ENCODE peak calls at places on chromosomes 1 and 21, in five cellular contexts. D is uterus, W is cardiac fibroblast, J is fibroblast of lung, L is IMR-90. P is an unnamed sample.

GRCh38 chr1:223832637-223832943 is 13.2 kb downstream of the TP53BP2 start:
- DNase-seq in D (no peak), L (no peak), W (no peak), J (no peak), P (no peak)

GRCh38 chr1:53048345-53048737 is 13.7 kb upstream of the PODN start:
- DNase-seq in J (no peak), D (no peak), W (no peak), L (no peak), P (no peak)

GRCh38 chr21:14382486-14382834 is 486 bp downstream of the HSPA13 start:
- DNase-seq in L (peak; percentile 11), D (no peak), J (peak; percentile 43), W (peak; percentile 19), P (peak; percentile 41)

GRCh38 chr1:88061106-88061829 is 622.8 kb upstream of the PKN2 start:
- DNase-seq in J (peak; percentile 79), D (peak; percentile 17), L (peak; percentile 70), W (peak; percentile 79), P (peak; percentile 68)

GRCh38 chr1:52920791-52921291 is 699 bp downstream of the ECHDC2 start:
- DNase-seq in L (no peak), D (peak; percentile 29), W (peak; percentile 23), J (no peak), P (peak; percentile 27)

GRCh38 chr1:191643060-191643459 is 515.2 kb upstream of the RGS18 start:
- DNase-seq in L (no peak), D (no peak), J (no peak), W (no peak), P (no peak)

GRCh38 chr1:113453771-113454083 is 63.4 kb downstream of the MAGI3 start:
- DNase-seq in J (no peak), L (peak; percentile 15), D (no peak), W (no peak), P (no peak)

GRCh38 chr1:101028466-101028865 is 2.9 kb upstream of the DPH5 start:
- DNase-seq in D (no peak), J (no peak), W (no peak), L (no peak), P (no peak)

GRCh38 chr1:7572654-7573152 is 198.4 kb upstream of the VAMP3 start:
- DNase-seq in J (no peak), D (no peak), W (no peak), L (no peak), P (no peak)

GRCh38 chr1:236472850-236473788 is 50.7 kb upstream of the LGALS8 start:
- DNase-seq in L (no peak), W (no peak), D (no peak), J (no peak), P (peak; percentile 14)

GRCh38 chr1:244239261-244239770 is 188.2 kb downstream of the ZBTB18 start:
- DNase-seq in J (peak; percentile 30), L (peak; percentile 45), D (no peak), W (no peak), P (peak; percentile 17)

GRCh38 chr1:64223329-64224151 is 20.1 kb downstream of the UBE2U start:
- DNase-seq in J (peak; percentile 95), W (peak; percentile 70), L (peak; percentile 95), D (no peak), P (peak; percentile 91)

GRCh38 chr1:156461781-156462647 is 38.6 kb downstream of the MEF2D start:
- DNase-seq in W (no peak), D (no peak), L (no peak), J (no peak), P (no peak)

GRCh38 chr1:208728815-208729214 is 484.6 kb upstream of the PLXNA2 start:
- DNase-seq in L (no peak), J (no peak), D (no peak), W (no peak), P (no peak)

GRCh38 chr1:111736548-111737215 is 2.5 kb downstream of the INKA2 start:
- DNase-seq in L (peak; percentile 45), D (peak; percentile 29), J (peak; percentile 58), W (peak; percentile 74), P (no peak)

GRCh38 chr21:39452965-39453332 is 1.2 kb downstream of the SH3BGR start:
- DNase-seq in W (no peak), J (no peak), D (no peak), L (no peak), P (no peak)

GRCh38 chr1:58546520-58547308 is at the start of gene OMA1:
- DNase-seq in D (peak; percentile 97), W (peak; percentile 99), L (peak; percentile 98), J (peak; percentile 97), P (peak; percentile 98)

GRCh38 chr1:42893064-42893463 is 46.7 kb downstream of the ZNF691 start:
- DNase-seq in D (no peak), J (no peak), L (no peak), W (no peak), P (no peak)

GRCh38 chr1:66452982-66453381 is 81.0 kb upstream of the SGIP1 start:
- DNase-seq in J (no peak), D (no peak), L (no peak), W (no peak), P (no peak)

GRCh38 chr1:115430717-115431116 is 92.7 kb upstream of the NGF start:
- DNase-seq in J (peak; percentile 90), L (peak; percentile 96), W (peak; percentile 83), D (peak; percentile 29), P (peak; percentile 88)

GRCh38 chr1:39960461-39960958 is 5.6 kb downstream of the MFSD2A start:
- DNase-seq in L (no peak), J (no peak), W (no peak), D (no peak), P (no peak)

GRCh38 chr1:16048573-16049189 is 5.1 kb downstream of the CLCNKB start:
- DNase-seq in L (no peak), D (peak; percentile 59), W (peak; percentile 57), J (peak; percentile 49), P (peak; percentile 42)

GRCh38 chr1:117370071-117370470 is 2.8 kb downstream of the MAN1A2 start:
- DNase-seq in D (no peak), J (no peak), L (peak; percentile 6), W (no peak), P (no peak)

GRCh38 chr21:26887241-26887640 is 42.0 kb upstream of the ADAMTS1 start:
- DNase-seq in W (peak; percentile 37), L (peak; percentile 15), J (peak; percentile 4), D (no peak), P (no peak)

GRCh38 chr1:50750021-50750619 is 209.9 kb downstream of the FAF1 start:
- DNase-seq in J (peak; percentile 50), W (peak; percentile 56), L (peak; percentile 36), D (no peak), P (peak; percentile 46)

GRCh38 chr1:95547000-95547399 is 313.0 kb downstream of the RWDD3 start:
- DNase-seq in J (no peak), L (no peak), W (no peak), D (no peak), P (no peak)

GRCh38 chr1:36475910-36476604 is 6.7 kb downstream of the CSF3R start:
- DNase-seq in J (no peak), L (no peak), D (no peak), W (no peak), P (no peak)

GRCh38 chr1:108057536-108057935 is 92.6 kb upstream of the VAV3 start:
- DNase-seq in J (peak; percentile 12), W (peak; percentile 74), D (no peak), L (no peak), P (peak; percentile 72)

GRCh38 chr1:162732094-162732493 is 58.4 kb upstream of the HSD17B7 start:
- DNase-seq in J (no peak), W (no peak), D (no peak), L (no peak), P (no peak)

GRCh38 chr1:109828756-109829505 is 65.2 kb upstream of the EPS8L3 start:
- DNase-seq in D (no peak), L (peak; percentile 13), W (no peak), J (no peak), P (no peak)

GRCh38 chr1:169426174-169426716 is 1.0 kb downstream of the CCDC181 start:
- DNase-seq in D (no peak), J (no peak), L (no peak), W (no peak), P (no peak)

GRCh38 chr1:67874501-67875111 is 41.3 kb upstream of the GNG12 start:
- DNase-seq in J (no peak), D (no peak), W (no peak), L (no peak), P (peak; percentile 81)

GRCh38 chr1:56654126-56654923 is 9.2 kb downstream of the PRKAA2 start:
- DNase-seq in J (no peak), W (no peak), D (no peak), L (no peak), P (no peak)

GRCh38 chr21:44370027-44370735 is 16.8 kb downstream of the TRPM2 start:
- DNase-seq in W (no peak), L (peak; percentile 7), D (peak; percentile 11), J (peak; percentile 5), P (peak; percentile 50)
- H3K4me3 ChIP-seq in W (no peak overlapping the region), L (no peak overlapping the region), D (no peak overlapping the region), J (no peak overlapping the region), P (no peak overlapping the region)

DNA sequence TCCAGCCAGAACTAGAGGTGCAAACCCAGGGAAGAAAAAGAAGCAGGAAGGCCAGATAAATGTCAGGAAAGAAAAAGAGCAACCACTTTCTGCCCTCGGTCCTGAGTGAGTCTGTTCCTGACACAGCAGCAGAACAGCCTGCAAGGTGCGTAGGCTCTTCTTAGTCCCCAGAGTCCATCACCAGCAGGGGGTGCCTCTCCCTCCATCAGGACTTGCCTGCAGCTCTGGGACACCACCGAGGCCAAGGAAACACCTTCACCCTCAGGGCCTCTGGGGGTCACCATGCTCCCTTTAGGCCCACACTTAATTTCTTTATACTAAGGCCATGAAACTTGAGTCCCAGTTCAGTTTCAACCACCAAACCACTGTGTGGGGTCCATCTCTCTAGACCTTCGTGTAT is 43.7 kb upstream of the NFASC start:
- DNase-seq in D (no peak), J (no peak), L (no peak), W (peak; percentile 6), P (no peak)
- TF ChIP-seq CTCF in D (no peak), J (peak; percentile 23), L (no peak), W (no peak), P (peak; percentile 12)

GRCh38 chr1:151837841-151838490 is 1.7 kb downstream of the C2CD4D start:
- DNase-seq in D (no peak), W (no peak), L (peak; percentile 10), J (no peak), P (no peak)
- H3K4me3 ChIP-seq in D (peak overlapping the region; percentile 28), W (no peak overlapping the region), L (peak overlapping the region; percentile 36), J (peak overlapping the region; percentile 35), P (peak overlapping the region; percentile 27)

GRCh38 chr1:207404849-207405525 is 49.1 kb upstream of the CR2 start:
- DNase-seq in W (peak; percentile 85), J (peak; percentile 85), D (no peak), L (peak; percentile 78), P (peak; percentile 81)

GRCh38 chr1:207398986-207399385 is 55.1 kb upstream of the CR2 start:
- DNase-seq in W (no peak), L (no peak), J (no peak), D (no peak), P (no peak)

GRCh38 chr1:207397525-207397926 is 56.6 kb upstream of the CR2 start:
- DNase-seq in D (no peak), L (no peak), W (peak; percentile 8), J (no peak), P (no peak)

GRCh38 chr1:207402744-207403143 is 51.4 kb upstream of the CR2 start:
- DNase-seq in L (no peak), J (no peak), D (no peak), W (no peak), P (no peak)

DNA sequence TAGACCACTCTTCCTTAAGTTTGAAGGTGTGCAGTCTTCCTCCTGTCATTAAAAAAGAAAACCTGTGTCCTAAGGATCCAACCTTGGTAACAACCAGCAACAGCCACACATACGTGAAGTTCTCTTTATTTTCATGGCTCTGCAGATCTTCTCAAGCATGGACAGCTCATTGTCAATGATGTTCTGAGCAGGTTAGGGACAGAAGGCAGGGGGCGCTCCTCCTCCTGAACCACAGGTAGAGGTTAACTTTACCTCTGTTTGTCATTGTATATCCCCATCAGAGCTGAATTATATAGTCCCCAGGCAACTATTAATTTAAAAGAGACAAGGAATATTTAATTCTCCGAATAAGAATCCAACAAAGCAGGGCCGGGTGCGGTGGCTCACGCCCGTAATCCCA is 52.5 kb upstream of the CR2 start:
- DNase-seq in W (no peak), D (no peak), L (no peak), J (no peak), P (no peak)
- TF ChIP-seq CTCF in W (no peak), D (no peak), L (no peak), J (no peak), P (no peak)

P was measured in fibroblast of villous mesenchyme.